ENCODE peak calls at places on chromosome 5, in five cellular contexts. X is HTR-8/SVneo, T is left kidney, R is Kasumi-1, K is ACHN. I is an unnamed sample.

GRCh38 chr5:135602882-135603721 is 24.3 kb upstream of the CXCL14 start:
- DNase-seq in X (no peak), T (peak), R (no peak), K (no peak), I (no peak)

GRCh38 chr5:24905123-24905522 is 260.3 kb upstream of the CDH10 start:
- DNase-seq in X (peak), T (no peak), R (peak), K (no peak), I (peak)

GRCh38 chr5:6819521-6819920 is 106.3 kb downstream of the TENT4A start:
- DNase-seq in X (no peak), T (peak), R (no peak), K (no peak), I (no peak)

GRCh38 chr5:139808481-139809330 is 13.1 kb downstream of the PSD2 start:
- DNase-seq in X (no peak), T (peak), R (peak), K (peak), I (peak)

GRCh38 chr5:151222769-151223446 is 984 bp downstream of the CCDC69 start:
- DNase-seq in X (no peak), T (no peak), R (peak), K (no peak), I (no peak)

GRCh38 chr5:62608529-62609511 is 30.2 kb downstream of the LRRC70 start:
- DNase-seq in X (no peak), T (no peak), R (no peak), K (no peak), I (no peak)

GRCh38 chr5:74556631-74557595 is 83.6 kb downstream of the ENC1 start:
- DNase-seq in X (no peak), T (no peak), R (no peak), K (no peak), I (no peak)

GRCh38 chr5:7540806-7541205 is 144.9 kb downstream of the ADCY2 start:
- DNase-seq in X (no peak), T (peak), R (no peak), K (no peak), I (no peak)

GRCh38 chr5:91403404-91403803 is 20.3 kb upstream of the ARRDC3 start:
- DNase-seq in X (no peak), T (no peak), R (no peak), K (no peak), I (no peak)

GRCh38 chr5:98468188-98468869 is 305.1 kb upstream of the RGMB start:
- DNase-seq in X (no peak), T (no peak), R (no peak), K (peak), I (no peak)

GRCh38 chr5:6408260-6408596 is 29.9 kb upstream of the MED10 start:
- DNase-seq in X (no peak), T (no peak), R (no peak), K (no peak), I (no peak)

GRCh38 chr5:81779125-81779934 is 28.4 kb upstream of the SSBP2 start:
- DNase-seq in X (no peak), T (peak), R (peak), K (peak), I (peak)

GRCh38 chr5:115857621-115858349 is 16.1 kb downstream of the AP3S1 start:
- DNase-seq in X (peak), T (peak), R (no peak), K (no peak), I (no peak)

GRCh38 chr5:147688965-147689364 is 93.6 kb downstream of the JAKMIP2 start:
- DNase-seq in X (no peak), T (peak), R (no peak), K (no peak), I (no peak)

GRCh38 chr5:35420200-35420599 is 189.9 kb upstream of the PRLR start:
- DNase-seq in X (no peak), T (no peak), R (no peak), K (no peak), I (no peak)

GRCh38 chr5:135271533-135272310 is 127.3 kb downstream of the MACROH2A1 start:
- DNase-seq in X (no peak), T (peak), R (no peak), K (no peak), I (peak)

GRCh38 chr5:139137703-139138102 is 60.5 kb downstream of the SIL1 start:
- DNase-seq in X (no peak), T (peak), R (peak), K (peak), I (no peak)

GRCh38 chr5:4868140-4868735 is 271.9 kb upstream of the ADAMTS16 start:
- DNase-seq in X (peak), T (peak), R (peak), K (peak), I (no peak)

GRCh38 chr5:173456751-173457171 is 128.5 kb upstream of the STC2 start:
- DNase-seq in X (peak), T (no peak), R (peak), K (no peak), I (peak)

GRCh38 chr5:61313960-61314681 is 17.9 kb upstream of the ZSWIM6 start:
- DNase-seq in X (peak), T (no peak), R (peak), K (peak), I (no peak)

GRCh38 chr5:1800470-1801060 is 642 bp upstream of the NDUFS6 start:
- DNase-seq in X (no peak), T (peak), R (peak), K (no peak), I (peak)

GRCh38 chr5:61330341-61330878 is 1.6 kb upstream of the ZSWIM6 start:
- DNase-seq in X (no peak), T (peak), R (peak), K (peak), I (no peak)

GRCh38 chr5:171675511-171675910 is 110.1 kb upstream of the SMIM23 start:
- DNase-seq in X (no peak), T (no peak), R (no peak), K (no peak), I (no peak)

GRCh38 chr5:137888875-137889759 is at the start of gene PKD2L2:
- DNase-seq in X (peak), T (peak), R (peak), K (no peak), I (peak)

GRCh38 chr5:173397531-173397930 is 69.3 kb upstream of the STC2 start:
- DNase-seq in X (no peak), T (no peak), R (peak), K (no peak), I (peak)

GRCh38 chr5:158563774-158564390 is 535.8 kb downstream of the EBF1 start:
- DNase-seq in X (no peak), T (no peak), R (no peak), K (no peak), I (no peak)

GRCh38 chr5:32339878-32340277 is 27.1 kb upstream of the MTMR12 start:
- DNase-seq in X (no peak), T (no peak), R (no peak), K (no peak), I (no peak)

GRCh38 chr5:35136386-35136785 is 88.6 kb upstream of the AGXT2 start:
- DNase-seq in X (peak), T (no peak), R (peak), K (peak), I (peak)

GRCh38 chr5:168085321-168086040 is 206.0 kb upstream of the WWC1 start:
- DNase-seq in X (no peak), T (peak), R (no peak), K (no peak), I (peak)

GRCh38 chr5:58893551-58893950 is 310.7 kb downstream of the RAB3C start:
- DNase-seq in X (no peak), T (no peak), R (no peak), K (no peak), I (no peak)

GRCh38 chr5:55030676-55031445 is 6.8 kb downstream of the GZMK start:
- DNase-seq in X (no peak), T (peak), R (no peak), K (no peak), I (no peak)

GRCh38 chr5:150178262-150178661 is 11.6 kb upstream of the SLC6A7 start:
- DNase-seq in X (no peak), T (peak), R (no peak), K (no peak), I (no peak)

GRCh38 chr5:173646684-173647083 is 30.2 kb upstream of the BOD1 start:
- DNase-seq in X (peak), T (no peak), R (no peak), K (no peak), I (no peak)

GRCh38 chr5:88727705-88728313 is 155.2 kb downstream of the MEF2C start:
- DNase-seq in X (no peak), T (peak), R (peak), K (peak), I (peak)

GRCh38 chr5:169350016-169350415 is 49.1 kb upstream of the SLIT3 start:
- DNase-seq in X (peak), T (no peak), R (no peak), K (peak), I (no peak)

GRCh38 chr5:146427619-146427997 is 19.5 kb upstream of the TCERG1 start:
- DNase-seq in X (no peak), T (no peak), R (no peak), K (no peak), I (no peak)

GRCh38 chr5:59712836-59713487 is 180.6 kb downstream of the PDE4D start:
- DNase-seq in X (no peak), T (peak), R (no peak), K (peak), I (no peak)

GRCh38 chr5:10633271-10634049 is 69.6 kb downstream of the ANKRD33B start:
- DNase-seq in X (no peak), T (no peak), R (no peak), K (no peak), I (no peak)

GRCh38 chr5:4614088-4614487 is 526.0 kb upstream of the ADAMTS16 start:
- DNase-seq in X (no peak), T (no peak), R (no peak), K (no peak), I (no peak)